ENCODE peak calls at places on chromosomes 11 and 22, in ten cellular contexts. S is PC-9, Z is foreskin fibroblast, L is fibroblast of mammary gland, Y is left ventricle myocardium inferior, R is cardiac fibroblast, G is progenitor cell of endocrine pancreas, O is fibroblast of pulmonary artery, E is RWPE1, W is endothelial cell. T is an unnamed sample.

GRCh38 chr11:65506770-65507485 is 8.1 kb downstream of the MALAT1 start:
- DNase-seq in Y (no peak), W (no peak), R (peak; percentile 96), E (peak; percentile 55), S (no peak), Z (peak; percentile 71), O (peak; percentile 95), L (peak; percentile 97), G (no peak), T (peak; percentile 68)

GRCh38 chr11:1520987-1521349 is 34.4 kb upstream of the MOB2 start:
- DNase-seq in E (no peak), O (peak; percentile 10), G (no peak), R (peak; percentile 14), Y (peak; percentile 46), W (no peak), Z (peak; percentile 32), S (no peak), L (no peak), T (no peak)

GRCh38 chr11:17538731-17539130 is 5.5 kb downstream of the USH1C start:
- DNase-seq in O (no peak), Y (no peak), L (no peak), G (no peak), R (no peak), Z (no peak), S (no peak), E (no peak), W (no peak), T (no peak)

GRCh38 chr11:1746516-1746931 is 3.9 kb downstream of the IFITM10 start:
- DNase-seq in S (no peak), R (no peak), Z (no peak), Y (peak; percentile 29), W (no peak), E (no peak), L (no peak), O (no peak), G (no peak), T (no peak)

GRCh38 chr11:73951797-73952196 is 971 bp downstream of the DNAJB13 start:
- DNase-seq in R (no peak), E (no peak), O (no peak), L (no peak), W (no peak), G (no peak), Y (no peak), S (peak; percentile 28), Z (no peak), T (no peak)

GRCh38 chr22:43007519-43008102 is 7.3 kb downstream of the PACSIN2 start:
- DNase-seq in R (no peak), W (no peak), L (peak; percentile 66), Y (no peak), G (no peak), O (peak; percentile 56), Z (peak; percentile 77), S (no peak), E (no peak), T (peak; percentile 50)

GRCh38 chr22:37284807-37285355 is 2.6 kb downstream of the CYTH4 start:
- DNase-seq in G (no peak), E (no peak), Z (peak; percentile 34), O (no peak), W (no peak), L (no peak), S (no peak), Y (peak; percentile 49), R (no peak), T (peak; percentile 45)

GRCh38 chr11:78074756-78075155 is 4.9 kb downstream of the NDUFC2 start:
- DNase-seq in S (no peak), G (no peak), W (no peak), O (no peak), E (no peak), R (no peak), L (no peak), Y (no peak), Z (no peak), T (no peak)

GRCh38 chr11:8671242-8671641 is 11.2 kb downstream of the TRIM66 start:
- DNase-seq in Z (peak; percentile 97), R (peak; percentile 98), O (peak; percentile 94), G (no peak), E (peak; percentile 73), S (no peak), L (peak; percentile 99), W (peak; percentile 15), Y (peak; percentile 30), T (no peak)

GRCh38 chr11:227824-228223 is 8.3 kb downstream of the SIRT3 start:
- DNase-seq in L (no peak), O (no peak), Z (no peak), R (no peak), S (no peak), G (no peak), E (no peak), W (no peak), Y (no peak), T (no peak)

GRCh38 chr11:69892986-69893555 is 73.9 kb upstream of the FGF3 start:
- DNase-seq in G (no peak), L (no peak), R (no peak), S (peak; percentile 86), E (no peak), O (no peak), Y (no peak), W (no peak), Z (no peak), T (no peak)

GRCh38 chr11:1760351-1761109 is 3.2 kb downstream of the CTSD start:
- DNase-seq in W (no peak), O (peak; percentile 34), L (peak; percentile 64), R (peak; percentile 81), Y (peak; percentile 89), E (no peak), S (peak; percentile 70), G (no peak), Z (peak; percentile 82), T (no peak)

GRCh38 chr11:118522571-118523072 is 4.7 kb upstream of the TTC36 start:
- DNase-seq in W (peak; percentile 32), O (peak; percentile 57), L (peak; percentile 36), Z (peak; percentile 39), R (peak; percentile 54), G (no peak), E (no peak), S (no peak), Y (no peak), T (no peak)
- TF ChIP-seq CTCF in W (no peak), O (peak; percentile 64), L (peak; percentile 53), Z (peak; percentile 43), R (peak; percentile 63), G (peak; percentile 44), E (peak; percentile 26), S (peak; percentile 47), Y (peak; percentile 44), T (no peak)

GRCh38 chr11:119041821-119042514 is 11.3 kb upstream of the SLC37A4 start:
- DNase-seq in S (peak; percentile 35), W (no peak), O (no peak), Z (peak; percentile 37), Y (no peak), G (no peak), E (no peak), L (no peak), R (peak; percentile 29), T (no peak)

GRCh38 chr11:119046489-119046888 is 10.5 kb downstream of the HYOU1 start:
- DNase-seq in W (no peak), Z (no peak), Y (no peak), G (no peak), O (no peak), E (no peak), S (no peak), L (no peak), R (no peak), T (no peak)

GRCh38 chr11:119047205-119047604 is 9.8 kb downstream of the HYOU1 start:
- DNase-seq in O (no peak), R (no peak), Y (no peak), S (peak; percentile 12), Z (no peak), G (no peak), E (no peak), W (no peak), L (no peak), T (no peak)

GRCh38 chr11:119048644-119049043 is 8.4 kb downstream of the HYOU1 start:
- DNase-seq in E (no peak), O (no peak), Y (no peak), S (no peak), G (no peak), L (no peak), R (no peak), Z (no peak), W (no peak), T (no peak)

GRCh38 chr11:119044708-119045107 is 12.3 kb downstream of the HYOU1 start:
- DNase-seq in R (no peak), Y (no peak), Z (no peak), S (peak; percentile 21), G (no peak), W (no peak), E (no peak), O (no peak), L (no peak), T (no peak)
- TF ChIP-seq CTCF in R (peak; percentile 8), Y (no peak), Z (no peak), S (peak; percentile 47), G (peak; percentile 43), W (peak; percentile 45), E (no peak), O (peak; percentile 20), L (no peak), T (peak; percentile 35)

DNA sequence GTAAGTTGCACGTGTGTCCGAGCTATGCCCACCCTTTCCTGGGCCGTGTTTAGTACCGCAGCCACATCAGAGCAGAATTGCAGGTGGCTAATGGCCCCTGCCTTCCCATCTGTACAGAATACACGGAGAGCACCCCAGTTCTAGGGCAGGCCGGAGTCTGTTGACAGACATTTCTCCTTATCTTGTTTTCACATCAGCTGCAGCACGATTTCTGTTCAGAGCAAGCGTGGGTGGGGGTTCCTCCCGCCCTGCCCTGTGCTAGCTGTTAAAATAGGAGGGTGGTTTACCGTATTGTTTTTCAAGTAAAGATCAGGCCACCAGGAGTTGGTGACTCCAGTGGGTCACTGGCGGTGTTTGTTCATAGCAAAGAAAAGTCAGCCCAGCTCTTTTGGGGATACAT is 41.1 kb downstream of the UBASH3B start:
- DNase-seq in O (no peak), W (no peak), E (no peak), S (no peak), Z (no peak), G (no peak), R (no peak), L (no peak), Y (no peak), T (peak; percentile 92)
- TF ChIP-seq CTCF in O (no peak), W (no peak), E (no peak), S (no peak), Z (no peak), G (no peak), R (no peak), L (no peak), Y (no peak), T (no peak)

DNA sequence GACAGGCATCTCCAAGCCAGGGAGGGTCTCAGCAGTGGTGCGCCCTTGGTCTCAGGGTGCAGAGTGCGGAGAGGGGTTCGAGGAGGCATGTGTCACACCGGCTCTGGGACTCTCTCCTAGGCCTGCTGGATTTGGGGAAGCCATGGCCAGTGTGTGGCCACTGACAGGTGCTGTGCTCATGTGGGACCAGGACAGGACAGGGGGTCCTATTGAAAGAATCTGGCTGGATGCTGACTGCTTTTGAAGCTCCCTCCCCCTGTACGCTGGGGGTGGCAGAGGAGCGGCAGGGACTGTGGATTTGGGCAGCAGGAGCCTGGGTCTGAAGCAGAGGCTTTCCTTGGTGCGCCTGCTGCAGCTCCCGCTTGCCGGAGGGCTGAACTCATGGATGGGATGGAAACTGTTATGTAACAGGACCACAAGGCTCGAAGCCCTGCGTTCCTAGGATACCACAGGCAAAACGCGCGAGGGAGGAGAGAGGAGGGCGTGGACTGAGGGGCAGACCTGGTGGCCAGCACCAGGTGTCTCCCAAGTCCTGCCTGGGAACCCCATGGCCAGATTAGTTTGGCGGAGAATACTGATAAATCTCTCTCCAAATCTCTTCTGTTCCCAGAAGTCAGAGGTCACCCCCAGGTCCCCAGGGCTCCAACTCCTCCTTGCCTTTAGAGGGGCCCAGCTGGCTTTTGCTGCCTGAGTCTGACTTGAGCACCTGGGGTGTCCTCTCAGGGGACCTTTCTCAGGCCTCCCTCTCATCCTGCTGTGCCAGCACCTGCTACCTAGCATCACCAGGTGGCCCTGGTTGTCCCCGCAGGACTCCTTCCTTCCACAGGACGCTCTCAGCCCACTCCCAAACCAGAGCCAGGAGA is 13.8 kb upstream of the TEF start:
- DNase-seq in W (no peak), R (peak; percentile 40), O (peak; percentile 47), S (peak; percentile 32), E (no peak), Z (peak; percentile 54), G (no peak), Y (peak; percentile 37), L (peak; percentile 12), T (no peak)
- TF ChIP-seq CTCF in W (no peak), R (no peak), O (no peak), S (no peak), E (peak; percentile 9), Z (no peak), G (no peak), Y (no peak), L (no peak), T (no peak)

T was measured in activated CD8-positive, alpha-beta T cell treated with anti-CD3 and anti-CD28 coated beads for 36 hours.